ENCODE peak calls at places on chromosomes 5 and 9, in six cellular contexts. One of them, this sample, is unnamed. For H3K4me1, the result is how much of the 10 kb centered on the place peaks cover.

GRCh38 chr9:33524431-33524947 is 438 bp downstream of the ANKRD18B start:
- DNase-seq in breast epithelium: no peak
- DNase-seq in tibial artery: no peak
- DNase-seq in body of pancreas: no peak
- DNase-seq in CD8-positive, alpha-beta memory T cell: no peak
- DNase-seq in vagina: no peak
- DNase-seq in this sample: no peak

GRCh38 chr9:114263853-114264510 is 58.9 kb upstream of the ORM1 start:
- DNase-seq in tibial artery: no peak
- DNase-seq in CD8-positive, alpha-beta memory T cell: no peak
- DNase-seq in vagina: no peak
- DNase-seq in body of pancreas: no peak
- DNase-seq in breast epithelium: no peak
- DNase-seq in this sample: no peak

GRCh38 chr5:106258591-106259125 is 1412.1 kb downstream of the EFNA5 start:
- DNase-seq in body of pancreas: no peak
- DNase-seq in CD8-positive, alpha-beta memory T cell: no peak
- DNase-seq in breast epithelium: no peak
- DNase-seq in tibial artery: no peak
- DNase-seq in vagina: no peak
- DNase-seq in this sample: no peak

GRCh38 chr5:59007460-59008063 is 424.7 kb downstream of the RAB3C start:
- DNase-seq in body of pancreas: no peak
- DNase-seq in CD8-positive, alpha-beta memory T cell: no peak
- DNase-seq in vagina: no peak
- DNase-seq in tibial artery: no peak
- DNase-seq in breast epithelium: no peak
- DNase-seq in this sample: no peak

GRCh38 chr5:138093036-138093435 is 9.2 kb downstream of the WNT8A start:
- DNase-seq in breast epithelium: no peak
- DNase-seq in CD8-positive, alpha-beta memory T cell: peak
- DNase-seq in tibial artery: no peak
- DNase-seq in body of pancreas: no peak
- DNase-seq in vagina: no peak
- DNase-seq in this sample: no peak

GRCh38 chr5:40798856-40799210 is 659 bp upstream of the PRKAA1 start:
- DNase-seq in vagina: no peak
- DNase-seq in tibial artery: no peak
- DNase-seq in CD8-positive, alpha-beta memory T cell: no peak
- DNase-seq in breast epithelium: no peak
- DNase-seq in body of pancreas: no peak
- DNase-seq in this sample: no peak

GRCh38 chr9:1294641-1295040 is 244.5 kb downstream of the DMRT2 start:
- DNase-seq in vagina: no peak
- DNase-seq in body of pancreas: no peak
- DNase-seq in breast epithelium: no peak
- DNase-seq in tibial artery: no peak
- DNase-seq in CD8-positive, alpha-beta memory T cell: no peak
- DNase-seq in this sample: no peak

GRCh38 chr5:151183451-151184245 is 26.1 kb upstream of the ANXA6 start:
- DNase-seq in body of pancreas: no peak
- DNase-seq in CD8-positive, alpha-beta memory T cell: no peak
- DNase-seq in breast epithelium: no peak
- DNase-seq in vagina: no peak
- DNase-seq in tibial artery: no peak
- DNase-seq in this sample: no peak

GRCh38 chr5:35904443-35905132 is 33.8 kb downstream of the CAPSL start:
- DNase-seq in vagina: no peak
- DNase-seq in CD8-positive, alpha-beta memory T cell: no peak
- DNase-seq in breast epithelium: no peak
- DNase-seq in tibial artery: no peak
- DNase-seq in body of pancreas: no peak
- DNase-seq in this sample: no peak

GRCh38 chr9:79382468-79382867 is 189.3 kb upstream of the TLE4 start:
- DNase-seq in tibial artery: no peak
- DNase-seq in breast epithelium: no peak
- DNase-seq in vagina: no peak
- DNase-seq in CD8-positive, alpha-beta memory T cell: no peak
- DNase-seq in body of pancreas: no peak
- DNase-seq in this sample: no peak

GRCh38 chr9:137733429-137733828 is 114.6 kb downstream of the EHMT1 start:
- DNase-seq in breast epithelium: no peak
- DNase-seq in body of pancreas: no peak
- DNase-seq in vagina: no peak
- DNase-seq in CD8-positive, alpha-beta memory T cell: no peak
- DNase-seq in tibial artery: no peak
- DNase-seq in this sample: no peak

GRCh38 chr5:17151686-17152085 is 65.7 kb upstream of the BASP1 start:
- DNase-seq in tibial artery: no peak
- DNase-seq in body of pancreas: no peak
- DNase-seq in breast epithelium: no peak
- DNase-seq in vagina: no peak
- DNase-seq in CD8-positive, alpha-beta memory T cell: no peak
- DNase-seq in this sample: no peak

GRCh38 chr5:88952344-88952743 is 69.4 kb upstream of the MEF2C start:
- DNase-seq in body of pancreas: no peak
- DNase-seq in tibial artery: no peak
- DNase-seq in vagina: no peak
- DNase-seq in CD8-positive, alpha-beta memory T cell: no peak
- DNase-seq in breast epithelium: no peak
- DNase-seq in this sample: no peak

GRCh38 chr9:109319631-109320233 is 1.1 kb downstream of the EPB41L4B start:
- DNase-seq in CD8-positive, alpha-beta memory T cell: no peak
- DNase-seq in tibial artery: no peak
- DNase-seq in breast epithelium: no peak
- DNase-seq in vagina: no peak
- DNase-seq in body of pancreas: peak
- DNase-seq in this sample: no peak

GRCh38 chr5:139043127-139043905 is 154.9 kb downstream of the SIL1 start:
- DNase-seq in vagina: no peak
- DNase-seq in breast epithelium: no peak
- DNase-seq in body of pancreas: no peak
- DNase-seq in tibial artery: no peak
- DNase-seq in CD8-positive, alpha-beta memory T cell: no peak
- DNase-seq in this sample: no peak

GRCh38 chr5:32598270-32598937 is 13.0 kb downstream of the SUB1 start:
- DNase-seq in body of pancreas: no peak
- DNase-seq in tibial artery: no peak
- DNase-seq in breast epithelium: no peak
- DNase-seq in CD8-positive, alpha-beta memory T cell: no peak
- DNase-seq in vagina: no peak
- DNase-seq in this sample: no peak

GRCh38 chr5:117769877-117770276 is 1195.3 kb upstream of the SEMA6A start:
- DNase-seq in breast epithelium: no peak
- DNase-seq in tibial artery: no peak
- DNase-seq in CD8-positive, alpha-beta memory T cell: no peak
- DNase-seq in vagina: no peak
- DNase-seq in body of pancreas: no peak
- DNase-seq in this sample: no peak

GRCh38 chr5:34895641-34896419 is 19.5 kb downstream of the RAD1 start:
- DNase-seq in vagina: no peak
- DNase-seq in breast epithelium: no peak
- DNase-seq in body of pancreas: no peak
- DNase-seq in CD8-positive, alpha-beta memory T cell: no peak
- DNase-seq in tibial artery: no peak
- DNase-seq in this sample: no peak

GRCh38 chr9:131270171-131271015 is 5.9 kb downstream of the FAM78A start:
- DNase-seq in vagina: no peak
- DNase-seq in body of pancreas: no peak
- DNase-seq in tibial artery: peak
- DNase-seq in breast epithelium: no peak
- DNase-seq in CD8-positive, alpha-beta memory T cell: peak
- DNase-seq in this sample: peak
- H3K4me1 ChIP-seq in vagina: under half
- H3K4me1 ChIP-seq in body of pancreas: under half
- H3K4me1 ChIP-seq in tibial artery: under half
- H3K4me1 ChIP-seq in breast epithelium: under half
- H3K4me1 ChIP-seq in CD8-positive, alpha-beta memory T cell: half or more
- H3K4me1 ChIP-seq in this sample: half or more

GRCh38 chr5:176384366-176384930 is 4.0 kb downstream of the NOP16 start:
- DNase-seq in vagina: no peak
- DNase-seq in body of pancreas: no peak
- DNase-seq in tibial artery: no peak
- DNase-seq in CD8-positive, alpha-beta memory T cell: no peak
- DNase-seq in breast epithelium: no peak
- DNase-seq in this sample: no peak
- H3K4me3 ChIP-seq in vagina: no peak
- H3K4me3 ChIP-seq in body of pancreas: no peak
- H3K4me3 ChIP-seq in tibial artery: no peak
- H3K4me3 ChIP-seq in CD8-positive, alpha-beta memory T cell: no peak
- H3K4me3 ChIP-seq in breast epithelium: no peak
- H3K4me3 ChIP-seq in this sample: no peak

DNA sequence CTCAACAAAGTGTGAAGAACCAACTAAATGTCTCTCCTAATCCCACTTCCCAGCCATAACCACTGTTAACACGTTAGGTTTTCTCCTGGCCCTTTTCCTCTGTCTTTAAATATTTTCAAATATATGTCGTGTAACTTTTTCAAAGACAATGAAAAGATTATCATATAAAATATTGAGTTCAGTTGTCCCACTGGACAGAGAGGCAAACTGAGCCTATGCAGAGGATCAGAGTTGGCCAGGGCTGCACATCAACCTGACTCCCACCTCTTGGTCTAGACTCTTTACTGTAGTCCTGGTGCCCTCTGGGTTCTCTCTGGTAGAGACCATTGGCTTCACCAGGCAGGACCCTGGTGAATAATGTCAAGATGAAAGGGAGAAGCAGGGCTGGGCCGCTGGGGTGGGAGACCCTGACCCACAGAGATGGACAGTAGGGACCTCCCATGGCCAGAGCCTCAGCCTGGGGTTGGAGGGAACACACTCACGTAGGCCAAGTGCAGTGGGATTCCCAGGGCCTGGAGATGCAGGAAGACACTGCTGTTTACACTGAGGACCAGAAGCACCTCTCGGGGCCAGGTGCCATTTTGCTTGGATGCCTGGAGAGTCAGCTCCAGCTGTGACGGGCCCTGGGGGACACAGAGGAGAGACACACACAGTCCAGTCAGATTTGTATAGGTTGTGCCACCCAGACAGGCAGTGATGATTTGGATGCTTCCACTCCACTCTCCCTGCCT is 25.1 kb downstream of the ENG start:
- DNase-seq in CD8-positive, alpha-beta memory T cell: no peak
- DNase-seq in tibial artery: no peak
- DNase-seq in breast epithelium: no peak
- DNase-seq in body of pancreas: no peak
- DNase-seq in vagina: no peak
- DNase-seq in this sample: no peak
- H3K4me1 ChIP-seq in CD8-positive, alpha-beta memory T cell: under half
- H3K4me1 ChIP-seq in tibial artery: under half
- H3K4me1 ChIP-seq in breast epithelium: under half
- H3K4me1 ChIP-seq in body of pancreas: under half
- H3K4me1 ChIP-seq in vagina: half or more
- H3K4me1 ChIP-seq in this sample: under half

GRCh38 chr5:181044662-181045305 is 4.7 kb downstream of the BTNL9 start:
- DNase-seq in vagina: peak
- DNase-seq in tibial artery: no peak
- DNase-seq in breast epithelium: no peak
- DNase-seq in CD8-positive, alpha-beta memory T cell: no peak
- DNase-seq in body of pancreas: no peak
- DNase-seq in this sample: no peak
- H3K4me3 ChIP-seq in vagina: no peak
- H3K4me3 ChIP-seq in tibial artery: no peak
- H3K4me3 ChIP-seq in breast epithelium: no peak
- H3K4me3 ChIP-seq in CD8-positive, alpha-beta memory T cell: no peak
- H3K4me3 ChIP-seq in body of pancreas: no peak
- H3K4me3 ChIP-seq in this sample: no peak

DNA sequence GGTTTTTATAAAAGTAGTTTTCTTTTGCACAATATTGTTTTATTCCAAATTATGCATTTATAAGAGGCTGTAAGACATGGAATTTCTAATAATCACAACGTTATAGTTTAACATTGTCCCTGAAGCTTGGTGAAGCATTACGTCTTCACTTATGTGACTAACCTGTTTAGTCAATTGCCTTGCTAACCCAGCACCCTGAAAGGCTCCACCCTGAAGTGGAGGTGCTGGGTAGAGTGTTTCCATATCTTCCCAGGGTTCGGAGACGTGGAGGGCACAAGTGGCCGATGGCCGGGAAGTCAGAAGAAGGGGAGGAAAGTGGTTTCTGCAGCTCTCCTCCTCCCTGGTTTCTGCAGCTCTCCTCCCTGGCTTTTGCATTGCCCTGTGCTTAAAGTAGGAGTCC is 83.4 kb downstream of the TRIO start:
- DNase-seq in tibial artery: no peak
- DNase-seq in body of pancreas: no peak
- DNase-seq in breast epithelium: no peak
- DNase-seq in CD8-positive, alpha-beta memory T cell: no peak
- DNase-seq in vagina: no peak
- DNase-seq in this sample: no peak
- H3K4me1 ChIP-seq in tibial artery: under half
- H3K4me1 ChIP-seq in body of pancreas: under half
- H3K4me1 ChIP-seq in breast epithelium: under half
- H3K4me1 ChIP-seq in CD8-positive, alpha-beta memory T cell: under half
- H3K4me1 ChIP-seq in vagina: under half
- H3K4me1 ChIP-seq in this sample: under half

DNA sequence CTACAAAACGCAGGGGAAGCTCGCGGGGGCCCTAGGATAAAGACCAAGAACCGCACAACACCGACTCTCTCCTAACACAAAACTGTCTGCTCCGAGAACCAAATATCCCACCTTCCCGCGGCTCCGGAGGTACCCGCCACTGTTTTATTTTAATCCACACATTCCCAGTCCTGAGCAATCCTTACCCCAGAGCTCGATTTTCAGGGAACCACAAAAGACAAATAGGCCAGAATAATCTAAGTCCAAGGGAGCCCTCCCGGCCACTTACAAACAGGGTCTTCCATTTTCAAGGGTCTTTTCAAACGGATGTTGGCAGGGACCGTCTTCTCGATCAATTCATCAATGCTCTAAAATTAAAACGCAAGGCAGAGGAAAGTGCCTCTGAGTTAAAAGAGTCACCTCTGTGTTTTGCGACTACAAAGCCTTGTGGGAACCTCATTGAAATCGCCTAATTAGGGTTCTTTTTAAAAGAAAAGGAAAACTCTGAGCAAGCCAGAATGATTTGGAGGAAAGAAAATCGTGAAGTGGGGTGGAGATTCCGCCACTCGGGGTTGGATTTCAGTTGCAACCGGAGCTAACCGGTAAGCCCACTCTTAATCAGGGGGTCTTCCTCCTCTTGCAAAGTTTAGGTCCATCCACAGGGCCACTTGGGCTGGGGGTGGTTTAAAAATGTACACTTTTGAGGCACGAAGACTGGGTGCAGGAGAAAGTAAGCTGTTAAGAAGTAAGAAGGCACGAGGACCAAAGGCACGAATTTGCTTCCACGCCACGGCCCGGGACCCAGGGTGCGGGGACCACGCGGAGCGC is 980 bp downstream of the GLDC start:
- DNase-seq in breast epithelium: no peak
- DNase-seq in vagina: no peak
- DNase-seq in body of pancreas: no peak
- DNase-seq in tibial artery: no peak
- DNase-seq in CD8-positive, alpha-beta memory T cell: peak
- DNase-seq in this sample: no peak
- H3K4me3 ChIP-seq in breast epithelium: peak
- H3K4me3 ChIP-seq in vagina: peak
- H3K4me3 ChIP-seq in body of pancreas: no peak
- H3K4me3 ChIP-seq in tibial artery: peak
- H3K4me3 ChIP-seq in CD8-positive, alpha-beta memory T cell: peak
- H3K4me3 ChIP-seq in this sample: peak

This sample was measured in effector memory CD4-positive, alpha-beta T cell.